ENCODE peak calls at places on chromosomes 7 and 10, in four cellular contexts. B is mesendoderm, T is H1, H is H9. N is an unnamed sample.

GRCh38 chr10:130751851-130752250 is 559.7 kb downstream of the TCERG1L start:
- DNase-seq in B (no peak), T (no peak), H (no peak), N (no peak)

GRCh38 chr10:35409094-35409582 is 72.8 kb downstream of the CCNY start:
- DNase-seq in B (no peak), T (no peak), H (no peak), N (peak)

GRCh38 chr10:114837690-114838089 is 16.1 kb downstream of the FHIP2A start:
- DNase-seq in B (no peak), T (no peak), H (no peak), N (no peak)

GRCh38 chr10:121159670-121160069 is 308.5 kb downstream of the WDR11 start:
- DNase-seq in B (no peak), T (no peak), H (no peak), N (no peak)

GRCh38 chr7:24197852-24198251 is 86.1 kb upstream of the NPY start:
- DNase-seq in B (no peak), T (no peak), H (no peak), N (no peak)

GRCh38 chr7:103560136-103560535 is 114.1 kb upstream of the SLC26A5 start:
- DNase-seq in B (no peak), T (no peak), H (no peak), N (no peak)

GRCh38 chr7:30434140-30434799 is 44.3 kb downstream of the NOD1 start:
- DNase-seq in B (no peak), T (no peak), H (no peak), N (no peak)

GRCh38 chr7:28435732-28436378 is 23.5 kb downstream of the CREB5 start:
- DNase-seq in B (no peak), T (peak), H (no peak), N (peak)

GRCh38 chr7:41872951-41873350 is 170.1 kb upstream of the INHBA start:
- DNase-seq in B (no peak), T (no peak), H (no peak), N (no peak)

GRCh38 chr7:518630-519428 is 817 bp downstream of the PDGFA start:
- DNase-seq in B (peak), T (peak), H (peak), N (peak)

GRCh38 chr7:130961128-130961601 is 227.2 kb upstream of the KLF14 start:
- DNase-seq in B (no peak), T (no peak), H (no peak), N (peak)

GRCh38 chr10:35573786-35574185 is 31.4 kb upstream of the GJD4 start:
- DNase-seq in B (no peak), T (no peak), H (no peak), N (no peak)

GRCh38 chr10:132714906-132715790 is 70.8 kb downstream of the NKX6-2 start:
- DNase-seq in B (no peak), T (no peak), H (no peak), N (no peak)

GRCh38 chr10:58267713-58268453 is at the start of gene IPMK:
- DNase-seq in B (peak), T (peak), H (peak), N (peak)

GRCh38 chr10:92574545-92575377 is 868 bp upstream of the IDE start:
- DNase-seq in B (peak), T (no peak), H (no peak), N (peak)

GRCh38 chr10:14056545-14057332 is 274.0 kb downstream of the FRMD4A start:
- DNase-seq in B (peak), T (no peak), H (peak), N (peak)

GRCh38 chr10:49037187-49037586 is 78.1 kb downstream of the VSTM4 start:
- DNase-seq in B (no peak), T (no peak), H (no peak), N (peak)

GRCh38 chr7:143247372-143247771 is 15.9 kb upstream of the GSTK1 start:
- DNase-seq in B (no peak), T (no peak), H (no peak), N (no peak)

GRCh38 chr10:96509017-96509641 is 4.6 kb downstream of the TLL2 start:
- DNase-seq in B (peak), T (no peak), H (peak), N (peak)

GRCh38 chr10:67772894-67773511 is 65.0 kb downstream of the DNAJC12 start:
- DNase-seq in B (no peak), T (no peak), H (no peak), N (peak)

GRCh38 chr7:129702316-129702715 is 90.8 kb downstream of the NRF1 start:
- DNase-seq in B (no peak), T (no peak), H (no peak), N (peak)

GRCh38 chr7:93622036-93622714 is 47.7 kb upstream of the CALCR start:
- DNase-seq in B (peak), T (no peak), H (peak), N (peak)

GRCh38 chr7:158527038-158527437 is 60.6 kb downstream of the PTPRN2 start:
- DNase-seq in B (no peak), T (no peak), H (no peak), N (no peak)

GRCh38 chr10:104922810-104923209 is 281.7 kb downstream of the SORCS3 start:
- DNase-seq in B (no peak), T (no peak), H (no peak), N (no peak)

GRCh38 chr10:124697837-124698559 is 46.2 kb downstream of the FAM53B start:
- DNase-seq in B (peak), T (no peak), H (no peak), N (peak)

GRCh38 chr7:42414028-42414427 is 177.0 kb upstream of the GLI3 start:
- DNase-seq in B (no peak), T (no peak), H (no peak), N (no peak)

GRCh38 chr10:91088300-91089140 is 131.9 kb upstream of the PCGF5 start:
- DNase-seq in B (peak), T (no peak), H (no peak), N (peak)

GRCh38 chr7:96996111-96996936 is 9.0 kb upstream of the DLX6 start:
- DNase-seq in B (peak), T (peak), H (peak), N (no peak)

GRCh38 chr7:1539346-1540321 is 9.1 kb downstream of the MAFK start:
- DNase-seq in B (no peak), T (no peak), H (peak), N (peak)

GRCh38 chr10:3729397-3729796 is 55.6 kb downstream of the KLF6 start:
- DNase-seq in B (no peak), T (no peak), H (no peak), N (peak)

GRCh38 chr7:101985646-101986199 is 168.3 kb downstream of the CUX1 start:
- DNase-seq in B (peak), T (no peak), H (peak), N (no peak)

GRCh38 chr10:85601526-85601925 is 765.1 kb downstream of the GRID1 start:
- DNase-seq in B (no peak), T (peak), H (peak), N (no peak)

GRCh38 chr7:131654249-131654558 is 97.8 kb upstream of the PODXL start:
- DNase-seq in B (no peak), T (no peak), H (no peak), N (no peak)

GRCh38 chr7:621572-622285 is 102.1 kb upstream of the PDGFA start:
- DNase-seq in B (no peak), T (no peak), H (no peak), N (no peak)

GRCh38 chr7:30321089-30321991 is 36.9 kb downstream of the ZNRF2 start:
- DNase-seq in B (peak), T (no peak), H (no peak), N (no peak)

GRCh38 chr7:50714851-50715250 is 67.8 kb downstream of the GRB10 start:
- DNase-seq in B (no peak), T (no peak), H (no peak), N (no peak)

GRCh38 chr7:1952781-1953180 is 280.0 kb downstream of the MAD1L1 start:
- DNase-seq in B (no peak), T (no peak), H (no peak), N (no peak)

GRCh38 chr10:79239275-79239779 is 107.9 kb upstream of the PPIF start:
- DNase-seq in B (peak), T (peak), H (peak), N (peak)
- H2BK120ac ChIP-seq in B (no peak), T (no peak), H (no peak), N (no peak)

GRCh38 chr7:36160313-36160712 is 7.3 kb downstream of the EEPD1 start:
- DNase-seq in B (no peak), T (no peak), H (no peak), N (no peak)
- H3K56ac ChIP-seq in B (no peak), T (no peak), H (no peak), N (no peak)

GRCh38 chr10:21057989-21058388 is 160.9 kb upstream of the NEBL start:
- DNase-seq in B (peak), T (no peak), H (no peak), N (no peak)
- H2BK120ac ChIP-seq in B (no peak), T (no peak), H (no peak), N (no peak)

GRCh38 chr10:4758256-4758655 is 67.8 kb upstream of the AKR1E2 start:
- DNase-seq in B (no peak), T (no peak), H (no peak), N (peak)
- H3K56ac ChIP-seq in B (no peak), T (no peak), H (no peak), N (no peak)

GRCh38 chr10:103762166-103762565 is 93.2 kb downstream of the SH3PXD2A start:
- DNase-seq in B (no peak), T (no peak), H (no peak), N (no peak)
- H2BK120ac ChIP-seq in B (no peak), T (no peak), H (no peak), N (peak)

GRCh38 chr10:5496261-5497250 is 2.8 kb downstream of the CALML5 start:
- DNase-seq in B (no peak), T (no peak), H (no peak), N (no peak)

GRCh38 chr10:5497948-5498730 is 1.2 kb downstream of the CALML5 start:
- DNase-seq in B (no peak), T (no peak), H (no peak), N (no peak)

GRCh38 chr10:5498791-5499492 is 428 bp downstream of the CALML5 start:
- DNase-seq in B (no peak), T (no peak), H (no peak), N (no peak)

GRCh38 chr10:5499493-5499800 is at the start of gene CALML5:
- DNase-seq in B (no peak), T (no peak), H (no peak), N (no peak)

DNA sequence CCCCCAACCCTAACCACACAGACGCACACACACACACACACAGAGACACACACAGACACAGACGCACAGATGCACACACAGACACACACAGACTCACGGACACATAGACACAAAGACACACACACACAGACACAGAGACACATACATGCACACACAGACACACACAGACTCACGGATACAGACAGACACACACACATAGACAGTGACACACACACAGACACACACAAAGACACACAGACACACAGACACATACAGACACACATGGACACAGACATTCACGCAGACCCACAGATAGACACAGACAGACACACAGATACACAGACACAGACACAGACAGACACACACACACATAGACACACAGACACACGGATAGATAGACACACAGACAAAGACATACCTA is 2.1 kb downstream of the CALML5 start:
- DNase-seq in B (no peak), T (no peak), H (no peak), N (no peak)
- H3K56ac ChIP-seq in B (no peak), T (peak), H (no peak), N (no peak)

GRCh38 chr7:4191525-4191924 is 490.6 kb upstream of the FOXK1 start:
- DNase-seq in B (no peak), T (no peak), H (no peak), N (no peak)
- H2BK120ac ChIP-seq in B (no peak), T (no peak), H (no peak), N (no peak)

GRCh38 chr7:148941598-148942280 is 57.6 kb upstream of the EZH2 start:
- DNase-seq in B (peak), T (peak), H (peak), N (peak)
- H3K56ac ChIP-seq in B (no peak), T (no peak), H (no peak), N (no peak)

DNA sequence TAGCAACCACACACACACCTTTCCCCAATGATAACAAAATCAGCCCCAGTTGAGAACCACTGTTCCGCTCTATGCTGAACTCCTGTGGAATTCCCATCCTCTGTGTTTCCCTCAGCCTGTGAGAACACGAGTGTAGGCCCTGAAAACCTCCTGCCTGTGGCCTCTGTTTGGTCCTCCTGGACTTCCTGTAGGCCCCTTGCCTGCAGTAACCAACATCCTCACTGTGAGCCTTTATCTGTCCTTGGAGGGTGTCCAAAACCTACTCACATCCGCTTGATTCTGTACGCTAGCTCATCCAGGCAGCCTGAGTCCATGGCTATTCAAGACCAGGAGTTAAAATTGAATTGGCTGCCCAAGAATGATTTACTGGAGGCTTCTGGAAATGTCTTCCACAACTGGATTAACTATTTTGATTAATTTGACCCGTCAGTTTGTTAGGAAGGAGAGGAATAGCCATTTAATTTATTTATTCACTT is 149.8 kb downstream of the AKR1D1 start:
- DNase-seq in B (no peak), T (no peak), H (no peak), N (no peak)
- H2BK120ac ChIP-seq in B (no peak), T (peak), H (no peak), N (no peak)

DNA sequence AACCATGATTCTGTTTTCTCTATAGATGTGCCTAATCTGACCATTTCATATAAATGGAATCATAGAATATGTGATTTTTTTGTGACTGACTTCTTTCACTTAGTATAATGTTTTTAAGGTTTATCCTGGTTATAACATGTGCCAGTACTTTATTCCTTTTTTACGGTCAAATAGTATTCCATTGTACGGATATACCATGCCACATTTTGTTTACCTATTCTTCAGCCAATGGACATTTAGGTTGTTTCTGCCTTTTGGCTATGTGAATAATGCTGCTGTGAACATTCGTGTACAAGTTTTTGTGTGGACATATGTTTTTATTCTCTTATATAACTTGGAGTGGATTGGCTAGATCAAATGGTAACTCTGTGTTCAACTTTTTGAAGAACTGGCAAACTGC is 178.3 kb upstream of the TCF7L2 start:
- DNase-seq in B (no peak), T (no peak), H (no peak), N (no peak)
- H3K56ac ChIP-seq in B (no peak), T (no peak), H (no peak), N (no peak)

N was measured in IMR-90.